ENCODE peak calls at places on chromosomes 7 and 10, in four cellular contexts. One of them, this sample, is unnamed.

GRCh38 chr7:6228363-6228762 is 44.1 kb downstream of the CYTH3 start:
- DNase-seq in psoas muscle: no peak
- DNase-seq in neural crest cell: peak; percentile 28
- DNase-seq in AG04449: no peak
- DNase-seq in this sample: peak; percentile 54

GRCh38 chr7:38409524-38409923 is 136.1 kb upstream of the TARP start:
- DNase-seq in AG04449: no peak
- DNase-seq in psoas muscle: no peak
- DNase-seq in neural crest cell: no peak
- DNase-seq in this sample: no peak

GRCh38 chr10:100811752-100812750 is 66.7 kb downstream of the PAX2 start:
- DNase-seq in AG04449: no peak
- DNase-seq in neural crest cell: no peak
- DNase-seq in psoas muscle: no peak
- DNase-seq in this sample: no peak

GRCh38 chr7:132322981-132323380 is 253.3 kb downstream of the PLXNA4 start:
- DNase-seq in neural crest cell: no peak
- DNase-seq in psoas muscle: no peak
- DNase-seq in AG04449: no peak
- DNase-seq in this sample: no peak

GRCh38 chr7:47816647-47817046 is 131.6 kb downstream of the PKD1L1 start:
- DNase-seq in psoas muscle: no peak
- DNase-seq in neural crest cell: no peak
- DNase-seq in AG04449: no peak
- DNase-seq in this sample: peak; percentile 87

GRCh38 chr7:94509264-94509878 is at the start of gene CASD1:
- DNase-seq in neural crest cell: peak; percentile 46
- DNase-seq in AG04449: no peak
- DNase-seq in psoas muscle: peak; percentile 78
- DNase-seq in this sample: no peak

GRCh38 chr7:107027208-107027607 is 17.3 kb upstream of the PRKAR2B start:
- DNase-seq in neural crest cell: no peak
- DNase-seq in AG04449: no peak
- DNase-seq in psoas muscle: no peak
- DNase-seq in this sample: no peak

GRCh38 chr10:86747796-86748581 is 8.4 kb upstream of the BMPR1A start:
- DNase-seq in neural crest cell: no peak
- DNase-seq in psoas muscle: no peak
- DNase-seq in AG04449: no peak
- DNase-seq in this sample: peak; percentile 24

GRCh38 chr7:90224204-90224603 is 12.7 kb downstream of the STEAP2 start:
- DNase-seq in psoas muscle: no peak
- DNase-seq in AG04449: no peak
- DNase-seq in neural crest cell: no peak
- DNase-seq in this sample: no peak

GRCh38 chr7:32347244-32347828 is 142.8 kb downstream of the LSM5 start:
- DNase-seq in neural crest cell: peak; percentile 36
- DNase-seq in AG04449: no peak
- DNase-seq in psoas muscle: no peak
- DNase-seq in this sample: peak; percentile 14

GRCh38 chr7:151945224-151945623 is 11.0 kb upstream of the GALNTL5 start:
- DNase-seq in neural crest cell: no peak
- DNase-seq in AG04449: no peak
- DNase-seq in psoas muscle: no peak
- DNase-seq in this sample: no peak

GRCh38 chr10:29482591-29483421 is 152.0 kb downstream of the SVIL start:
- DNase-seq in AG04449: no peak
- DNase-seq in neural crest cell: no peak
- DNase-seq in psoas muscle: peak; percentile 51
- DNase-seq in this sample: peak; percentile 62

GRCh38 chr7:151853896-151854807 is 22.8 kb downstream of the PRKAG2 start:
- DNase-seq in neural crest cell: no peak
- DNase-seq in psoas muscle: peak; percentile 83
- DNase-seq in AG04449: no peak
- DNase-seq in this sample: no peak

GRCh38 chr7:3949226-3949625 is 648.2 kb downstream of the SDK1 start:
- DNase-seq in AG04449: no peak
- DNase-seq in neural crest cell: no peak
- DNase-seq in psoas muscle: no peak
- DNase-seq in this sample: no peak

GRCh38 chr10:46528171-46528671 is 28.2 kb downstream of the GPRIN2 start:
- DNase-seq in AG04449: no peak
- DNase-seq in psoas muscle: peak; percentile 49
- DNase-seq in neural crest cell: no peak
- DNase-seq in this sample: no peak

GRCh38 chr7:40544932-40545331 is 410.1 kb downstream of the SUGCT start:
- DNase-seq in neural crest cell: no peak
- DNase-seq in psoas muscle: no peak
- DNase-seq in AG04449: no peak
- DNase-seq in this sample: peak; percentile 8

GRCh38 chr7:94041529-94041928 is 37.4 kb upstream of the BET1 start:
- DNase-seq in neural crest cell: no peak
- DNase-seq in psoas muscle: no peak
- DNase-seq in AG04449: peak; percentile 17
- DNase-seq in this sample: peak; percentile 55

GRCh38 chr7:143487566-143487965 is 9.9 kb downstream of the TAS2R41 start:
- DNase-seq in psoas muscle: peak; percentile 55
- DNase-seq in AG04449: no peak
- DNase-seq in neural crest cell: no peak
- DNase-seq in this sample: peak; percentile 73

GRCh38 chr7:108630002-108630401 is 60.3 kb downstream of the DNAJB9 start:
- DNase-seq in neural crest cell: no peak
- DNase-seq in AG04449: no peak
- DNase-seq in psoas muscle: no peak
- DNase-seq in this sample: peak; percentile 24

DNA sequence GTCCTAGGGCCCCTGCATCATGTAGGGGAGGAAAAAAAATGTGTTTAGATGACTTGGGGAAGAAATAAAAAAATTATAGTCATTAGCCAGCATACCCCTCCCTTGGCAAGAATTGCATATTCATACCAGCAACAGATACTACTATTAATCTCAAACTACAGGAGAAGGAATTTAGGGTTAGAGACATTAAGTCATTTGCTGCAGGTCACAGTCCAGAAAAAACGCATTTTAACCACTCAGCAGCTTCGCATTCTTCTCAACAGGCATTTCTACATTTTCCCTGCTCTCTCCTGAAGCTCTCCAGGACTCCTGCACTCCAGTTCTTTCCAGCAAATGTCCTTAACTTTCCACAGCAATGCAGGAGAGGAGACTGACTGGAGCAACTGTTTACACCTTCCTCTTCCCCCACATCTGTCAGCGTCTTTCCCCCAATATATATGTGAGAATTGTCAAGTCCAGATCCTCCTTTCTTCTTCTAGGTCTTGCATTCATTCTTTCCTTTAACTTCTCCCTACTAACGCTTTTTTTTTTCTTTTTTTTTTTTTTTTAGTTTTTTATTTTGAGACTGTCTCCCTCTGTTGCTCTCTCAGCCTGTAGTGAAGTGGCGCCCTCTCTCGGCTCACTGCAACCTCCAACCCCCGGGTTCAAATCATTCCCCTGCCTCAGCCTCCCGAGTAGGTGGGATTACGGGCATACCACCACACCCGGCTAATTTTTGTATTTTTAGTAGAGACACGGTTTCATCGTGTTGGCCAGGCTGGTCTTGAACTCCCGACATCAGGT is 35.6 kb downstream of the PRPS1L1 start:
- DNase-seq in neural crest cell: no peak
- DNase-seq in AG04449: no peak
- DNase-seq in psoas muscle: no peak
- DNase-seq in this sample: peak; percentile 10
- TF ChIP-seq CTCF in neural crest cell: peak; percentile 40
- TF ChIP-seq CTCF in AG04449: no peak
- TF ChIP-seq CTCF in psoas muscle: peak; percentile 13
- TF ChIP-seq CTCF in this sample: peak; percentile 47

GRCh38 chr7:144786522-144786921 is 49.3 kb downstream of the TPK1 start:
- DNase-seq in AG04449: no peak
- DNase-seq in psoas muscle: no peak
- DNase-seq in neural crest cell: no peak
- DNase-seq in this sample: peak; percentile 2
- TF ChIP-seq CTCF in AG04449: no peak
- TF ChIP-seq CTCF in psoas muscle: no peak
- TF ChIP-seq CTCF in neural crest cell: no peak
- TF ChIP-seq CTCF in this sample: peak; percentile 17

GRCh38 chr7:45217358-45217757 is 59.8 kb downstream of the RAMP3 start:
- DNase-seq in AG04449: no peak
- DNase-seq in neural crest cell: peak; percentile 12
- DNase-seq in psoas muscle: no peak
- DNase-seq in this sample: peak; percentile 7
- TF ChIP-seq CTCF in AG04449: no peak
- TF ChIP-seq CTCF in neural crest cell: peak; percentile 60
- TF ChIP-seq CTCF in psoas muscle: peak; percentile 5
- TF ChIP-seq CTCF in this sample: peak; percentile 54

GRCh38 chr10:14822879-14823755 is 14.7 kb downstream of the CDNF start:
- DNase-seq in psoas muscle: no peak
- DNase-seq in neural crest cell: no peak
- DNase-seq in AG04449: no peak
- DNase-seq in this sample: peak; percentile 54
- TF ChIP-seq CTCF in psoas muscle: peak; percentile 31
- TF ChIP-seq CTCF in neural crest cell: peak; percentile 80
- TF ChIP-seq CTCF in AG04449: peak; percentile 54
- TF ChIP-seq CTCF in this sample: peak; percentile 75

GRCh38 chr7:53087274-53087673 is 51.8 kb downstream of the POM121L12 start:
- DNase-seq in neural crest cell: no peak
- DNase-seq in AG04449: no peak
- DNase-seq in psoas muscle: peak; percentile 30
- DNase-seq in this sample: no peak
- TF ChIP-seq CTCF in neural crest cell: no peak
- TF ChIP-seq CTCF in AG04449: no peak
- TF ChIP-seq CTCF in psoas muscle: no peak
- TF ChIP-seq CTCF in this sample: no peak

GRCh38 chr7:97117372-97118188 is at the start of gene SDHAF3:
- DNase-seq in psoas muscle: peak; percentile 99
- DNase-seq in AG04449: peak; percentile 84
- DNase-seq in neural crest cell: peak; percentile 98
- DNase-seq in this sample: peak; percentile 98
- TF ChIP-seq CTCF in psoas muscle: peak; percentile 13
- TF ChIP-seq CTCF in AG04449: peak; percentile 15
- TF ChIP-seq CTCF in neural crest cell: peak; percentile 40
- TF ChIP-seq CTCF in this sample: no peak

GRCh38 chr10:70851597-70852475 is 36.1 kb downstream of the SGPL1 start:
- DNase-seq in AG04449: no peak
- DNase-seq in neural crest cell: no peak
- DNase-seq in psoas muscle: no peak
- DNase-seq in this sample: no peak
- TF ChIP-seq CTCF in AG04449: no peak
- TF ChIP-seq CTCF in neural crest cell: no peak
- TF ChIP-seq CTCF in psoas muscle: no peak
- TF ChIP-seq CTCF in this sample: no peak

GRCh38 chr10:48633381-48634197 is 28.7 kb upstream of the ARHGAP22 start:
- DNase-seq in psoas muscle: no peak
- DNase-seq in neural crest cell: no peak
- DNase-seq in AG04449: no peak
- DNase-seq in this sample: no peak
- TF ChIP-seq CTCF in psoas muscle: no peak
- TF ChIP-seq CTCF in neural crest cell: no peak
- TF ChIP-seq CTCF in AG04449: no peak
- TF ChIP-seq CTCF in this sample: no peak